ENCODE peak calls at places on chromosomes 11 and 22, in seven cellular contexts. G is SW480; E is memory B cell; A is astrocyte of the cerebellum; B is left lung; Z is RPMI7951; X is stimulated activated CD4-positive, alpha-beta T cell treated with anti-CD3 and anti-CD28 coated beads, TNF-alpha, amount 100 ng/mL, for 1 hour. V is an unnamed sample.
A peak's percentile ranks its signal among the peaks of the same experiment; 100 is the strongest.

GRCh38 chr11:76770642-76771445 is 12.3 kb upstream of the TSKU start:
- DNase-seq in E (no peak), X (no peak), Z (peak; percentile 92), B (no peak), A (peak; percentile 93), G (peak; percentile 54), V (peak; percentile 59)

GRCh38 chr11:128581908-128582307 is 5.5 kb downstream of the ETS1 start:
- DNase-seq in G (no peak), X (no peak), A (no peak), B (no peak), Z (no peak), E (no peak), V (no peak)

GRCh38 chr22:32761251-32761903 is 40.1 kb upstream of the TIMP3 start:
- DNase-seq in B (no peak), E (no peak), A (peak; percentile 16), X (no peak), G (peak; percentile 36), Z (peak; percentile 95), V (peak; percentile 57)

GRCh38 chr22:31347251-31348008 is 1.3 kb upstream of the PATZ1 start:
- DNase-seq in A (peak; percentile 42), G (peak; percentile 77), B (peak; percentile 90), Z (peak; percentile 74), X (peak; percentile 7), E (peak; percentile 53), V (peak; percentile 72)

GRCh38 chr11:60343094-60343704 is 16.1 kb downstream of the MS4A6E start:
- DNase-seq in B (no peak), G (peak; percentile 8), Z (peak; percentile 13), X (no peak), A (no peak), E (peak; percentile 29), V (peak; percentile 11)

GRCh38 chr11:59545179-59546020 is 34.1 kb downstream of the OR4D9 start:
- DNase-seq in B (no peak), A (no peak), X (no peak), G (peak; percentile 97), Z (peak; percentile 96), E (no peak), V (no peak)

GRCh38 chr11:1563697-1564534 is 8.2 kb downstream of the DUSP8 start:
- DNase-seq in X (no peak), A (no peak), B (no peak), Z (no peak), E (no peak), G (no peak), V (no peak)

GRCh38 chr11:32012066-32012465 is 78.8 kb upstream of the RCN1 start:
- DNase-seq in Z (no peak), E (no peak), B (no peak), A (no peak), G (no peak), X (no peak), V (no peak)

GRCh38 chr11:8773916-8774537 is 91.4 kb downstream of the RPL27A start:
- DNase-seq in G (no peak), B (no peak), A (no peak), X (no peak), Z (no peak), E (no peak), V (no peak)

GRCh38 chr11:47714554-47715081 is 551 bp downstream of the AGBL2 start:
- DNase-seq in G (peak; percentile 35), Z (peak; percentile 4), E (no peak), X (no peak), A (no peak), B (no peak), V (no peak)

GRCh38 chr22:28710112-28710888 is 30.7 kb upstream of the TTC28 start:
- DNase-seq in Z (peak; percentile 59), A (peak; percentile 43), E (no peak), G (no peak), X (no peak), B (no peak), V (peak; percentile 72)

GRCh38 chr11:66866007-66866406 is 9.1 kb downstream of the LRFN4 start:
- DNase-seq in X (no peak), E (no peak), A (no peak), B (no peak), Z (no peak), G (no peak), V (no peak)

GRCh38 chr11:126284829-126285228 is 1.9 kb downstream of the TIRAP start:
- DNase-seq in Z (peak; percentile 97), X (peak; percentile 65), E (peak; percentile 58), G (peak; percentile 88), A (peak; percentile 96), B (no peak), V (peak; percentile 95)

GRCh38 chr11:36453678-36454077 is 56.4 kb downstream of the TRAF6 start:
- DNase-seq in A (no peak), X (no peak), G (no peak), Z (peak; percentile 47), E (no peak), B (no peak), V (no peak)

GRCh38 chr11:36380296-36381004 is 84.4 kb downstream of the PRR5L start:
- DNase-seq in A (no peak), B (no peak), E (no peak), Z (no peak), G (no peak), X (no peak), V (no peak)

GRCh38 chr11:131864205-131864604 is 493.8 kb downstream of the NTM start:
- DNase-seq in E (no peak), A (no peak), X (no peak), G (no peak), B (no peak), Z (peak; percentile 21), V (no peak)

GRCh38 chr11:27319065-27319464 is 44.0 kb downstream of the CCDC34 start:
- DNase-seq in G (peak; percentile 67), X (no peak), Z (peak; percentile 65), E (no peak), A (no peak), B (no peak), V (peak; percentile 52)

GRCh38 chr11:18720811-18721575 is 5.0 kb downstream of the IGSF22 start:
- DNase-seq in G (peak; percentile 76), Z (peak; percentile 79), E (peak; percentile 59), B (peak; percentile 93), A (no peak), X (peak; percentile 61), V (peak; percentile 76)

GRCh38 chr22:48705159-48705916 is 1122.3 kb downstream of the BRD1 start:
- DNase-seq in Z (no peak), G (no peak), A (no peak), E (no peak), B (peak; percentile 60), X (no peak), V (no peak)

GRCh38 chr11:76558473-76558872 is 112.1 kb downstream of the LRRC32 start:
- DNase-seq in B (no peak), G (no peak), X (no peak), Z (no peak), E (no peak), A (no peak), V (no peak)

V was measured in myocyte.